ENCODE peak calls at places on chromosomes 11 and 22, in six cellular contexts. L is SJCRH30; X is dorsolateral prefrontal cortex; Y is CD8-positive, alpha-beta memory T cell; F is body of pancreas; M is stomach. W is an unnamed sample.

GRCh38 chr11:46513934-46514342 is 79.9 kb downstream of the AMBRA1 start:
- DNase-seq in L (no peak), X (peak), Y (no peak), F (peak), M (peak), W (no peak)

GRCh38 chr11:59205664-59206063 is 7.1 kb downstream of the MPEG1 start:
- DNase-seq in L (no peak), X (no peak), Y (no peak), F (no peak), M (no peak), W (no peak)

GRCh38 chr11:267491-267994 is 10.7 kb upstream of the NLRP6 start:
- DNase-seq in L (no peak), X (no peak), Y (peak), F (peak), M (peak), W (no peak)

GRCh38 chr11:15291885-15292284 is 177.2 kb downstream of the INSC start:
- DNase-seq in L (no peak), X (no peak), Y (no peak), F (peak), M (no peak), W (no peak)

GRCh38 chr11:19368726-19369364 is 128.1 kb upstream of the E2F8 start:
- DNase-seq in L (no peak), X (no peak), Y (no peak), F (no peak), M (no peak), W (no peak)

GRCh38 chr11:2968501-2968900 is 23.6 kb downstream of the NAP1L4 start:
- DNase-seq in L (no peak), X (no peak), Y (no peak), F (no peak), M (no peak), W (no peak)

GRCh38 chr11:8060801-8061554 is 20.0 kb upstream of the TUB start:
- DNase-seq in L (no peak), X (peak), Y (no peak), F (no peak), M (peak), W (no peak)

GRCh38 chr11:35802221-35802620 is 139.6 kb downstream of the TRIM44 start:
- DNase-seq in L (no peak), X (no peak), Y (no peak), F (no peak), M (no peak), W (no peak)

GRCh38 chr22:36086629-36087254 is 58.1 kb upstream of the RBFOX2 start:
- DNase-seq in L (no peak), X (peak), Y (no peak), F (no peak), M (no peak), W (no peak)

GRCh38 chr11:91837649-91838330 is 386.8 kb upstream of the FAT3 start:
- DNase-seq in L (peak), X (no peak), Y (no peak), F (no peak), M (no peak), W (no peak)

GRCh38 chr22:44211256-44211945 is 30.7 kb downstream of the PARVG start:
- DNase-seq in L (no peak), X (no peak), Y (no peak), F (no peak), M (no peak), W (no peak)

GRCh38 chr22:41557401-41558240 is 3.2 kb upstream of the CSDC2 start:
- DNase-seq in L (peak), X (peak), Y (no peak), F (peak), M (peak), W (peak)

GRCh38 chr22:19533857-19534256 is 9.6 kb upstream of the CLDN5 start:
- DNase-seq in L (no peak), X (no peak), Y (no peak), F (no peak), M (no peak), W (no peak)

GRCh38 chr22:30327864-30328345 is 1.2 kb upstream of the TBC1D10A start:
- DNase-seq in L (no peak), X (no peak), Y (no peak), F (peak), M (no peak), W (no peak)
- H3K27ac ChIP-seq in L (no peak), X (peak), Y (no peak), F (peak), M (peak), W (no peak)

DNA sequence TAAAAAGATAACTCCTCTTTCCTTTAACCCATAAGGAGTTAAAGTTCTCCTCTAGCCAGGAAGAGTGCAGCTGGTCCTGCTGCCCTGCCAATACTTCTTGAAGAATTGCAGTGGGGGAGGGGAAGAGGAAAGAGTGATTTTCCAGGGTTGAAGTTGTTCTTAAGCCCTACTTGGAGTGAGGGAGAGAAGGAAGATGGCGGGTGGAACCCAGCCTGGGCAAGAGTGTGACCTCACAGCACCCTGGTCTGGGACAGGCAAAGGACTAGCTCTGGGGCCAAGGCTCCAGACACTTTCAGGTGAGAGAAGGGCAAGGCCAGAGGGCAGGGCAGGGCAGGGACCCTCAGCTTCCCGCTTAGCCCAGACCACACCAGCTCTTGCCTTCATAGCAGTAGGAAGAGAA is 6.6 kb downstream of the TNKS1BP1 start:
- DNase-seq in L (no peak), X (no peak), Y (no peak), F (peak), M (peak), W (no peak)
- H3K27ac ChIP-seq in L (no peak), X (peak), Y (no peak), F (peak), M (peak), W (peak)

DNA sequence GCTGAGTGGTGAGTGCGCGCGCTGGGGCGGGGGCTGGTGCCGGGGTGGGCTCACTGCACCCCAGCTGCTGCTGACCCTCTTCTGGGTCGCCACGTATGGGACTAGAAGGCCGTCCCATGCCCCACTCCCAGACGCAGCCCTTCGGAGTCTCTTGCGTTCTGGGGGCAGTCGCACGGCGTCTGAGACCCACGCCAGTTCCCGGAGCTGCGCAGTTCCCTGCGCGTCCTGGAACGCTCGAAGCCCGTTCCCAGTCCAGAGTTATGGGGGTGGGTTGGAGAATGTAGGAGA is 345 bp downstream of the LAYN start:
- DNase-seq in L (no peak), X (no peak), Y (no peak), F (no peak), M (no peak), W (no peak)
- H3K27ac ChIP-seq in L (no peak), X (peak), Y (no peak), F (peak), M (peak), W (peak)

GRCh38 chr22:38494939-38495338 is 11.2 kb downstream of the DDX17 start:
- DNase-seq in L (no peak), X (no peak), Y (no peak), F (no peak), M (no peak), W (no peak)
- H3K27ac ChIP-seq in L (no peak), X (no peak), Y (no peak), F (no peak), M (no peak), W (no peak)

DNA sequence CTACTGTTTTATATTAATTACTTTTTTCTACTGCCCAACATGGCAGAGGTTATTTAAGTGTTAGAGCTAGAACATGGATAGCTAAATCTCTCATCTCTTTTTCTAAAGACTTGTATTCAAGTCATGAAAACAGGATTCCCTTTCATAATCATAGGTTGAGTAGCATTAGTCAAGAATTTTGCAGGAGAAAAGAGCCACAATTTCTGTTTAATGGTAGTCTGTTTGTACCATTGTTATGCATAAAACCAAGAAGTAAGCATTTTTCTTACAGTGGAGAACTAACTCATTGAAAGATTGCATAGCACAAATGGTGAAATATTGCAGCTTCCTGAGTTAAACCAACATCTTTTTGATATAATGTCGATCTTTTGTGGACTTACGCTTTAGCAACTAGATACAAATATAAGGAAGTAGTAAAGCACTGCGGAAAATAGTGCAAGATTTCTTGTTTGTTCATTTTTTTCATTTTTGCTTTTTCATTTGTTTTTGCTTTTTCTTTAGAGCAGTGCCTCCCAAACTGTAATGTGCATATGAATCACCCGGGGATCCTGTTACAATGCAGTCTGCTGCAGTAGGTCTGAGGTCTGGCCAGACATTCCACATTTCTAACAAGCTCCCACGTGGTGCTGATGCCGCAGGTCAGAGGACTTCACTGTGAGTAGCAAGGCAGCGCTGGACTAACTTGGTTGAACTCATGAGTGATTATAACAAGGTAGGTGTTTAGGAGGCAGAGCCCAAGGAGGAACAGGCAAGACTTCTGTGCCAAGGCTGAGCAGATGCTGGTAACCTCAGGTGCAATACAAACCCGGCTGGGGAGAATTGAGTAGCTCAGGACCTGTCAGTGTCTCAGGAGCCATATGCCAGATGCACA is 4.6 kb downstream of the ETS1 start:
- DNase-seq in L (peak), X (no peak), Y (no peak), F (no peak), M (no peak), W (no peak)
- H3K27ac ChIP-seq in L (no peak), X (no peak), Y (no peak), F (no peak), M (peak), W (no peak)

GRCh38 chr11:128294001-128294684 is 293.2 kb downstream of the ETS1 start:
- DNase-seq in L (peak), X (no peak), Y (no peak), F (no peak), M (no peak), W (no peak)
- H3K27ac ChIP-seq in L (peak), X (no peak), Y (no peak), F (no peak), M (no peak), W (no peak)

GRCh38 chr11:95850137-95850536 is 59.8 kb downstream of the CEP57 start:
- DNase-seq in L (no peak), X (no peak), Y (no peak), F (no peak), M (no peak), W (no peak)
- H3K27ac ChIP-seq in L (no peak), X (no peak), Y (no peak), F (no peak), M (no peak), W (no peak)

GRCh38 chr11:93905384-93905783 is 55.0 kb upstream of the VSTM5 start:
- DNase-seq in L (no peak), X (no peak), Y (no peak), F (no peak), M (no peak), W (no peak)

GRCh38 chr11:93904711-93905110 is 54.3 kb upstream of the VSTM5 start:
- DNase-seq in L (no peak), X (no peak), Y (no peak), F (no peak), M (no peak), W (no peak)

GRCh38 chr11:93903989-93904388 is 53.6 kb upstream of the VSTM5 start:
- DNase-seq in L (peak), X (no peak), Y (no peak), F (no peak), M (no peak), W (no peak)

GRCh38 chr11:93906486-93906885 is 56.1 kb upstream of the VSTM5 start:
- DNase-seq in L (no peak), X (no peak), Y (no peak), F (no peak), M (no peak), W (no peak)

GRCh38 chr11:93908689-93909088 is 58.3 kb upstream of the VSTM5 start:
- DNase-seq in L (peak), X (no peak), Y (no peak), F (no peak), M (no peak), W (no peak)
- H3K27ac ChIP-seq in L (no peak), X (no peak), Y (no peak), F (no peak), M (no peak), W (no peak)

DNA sequence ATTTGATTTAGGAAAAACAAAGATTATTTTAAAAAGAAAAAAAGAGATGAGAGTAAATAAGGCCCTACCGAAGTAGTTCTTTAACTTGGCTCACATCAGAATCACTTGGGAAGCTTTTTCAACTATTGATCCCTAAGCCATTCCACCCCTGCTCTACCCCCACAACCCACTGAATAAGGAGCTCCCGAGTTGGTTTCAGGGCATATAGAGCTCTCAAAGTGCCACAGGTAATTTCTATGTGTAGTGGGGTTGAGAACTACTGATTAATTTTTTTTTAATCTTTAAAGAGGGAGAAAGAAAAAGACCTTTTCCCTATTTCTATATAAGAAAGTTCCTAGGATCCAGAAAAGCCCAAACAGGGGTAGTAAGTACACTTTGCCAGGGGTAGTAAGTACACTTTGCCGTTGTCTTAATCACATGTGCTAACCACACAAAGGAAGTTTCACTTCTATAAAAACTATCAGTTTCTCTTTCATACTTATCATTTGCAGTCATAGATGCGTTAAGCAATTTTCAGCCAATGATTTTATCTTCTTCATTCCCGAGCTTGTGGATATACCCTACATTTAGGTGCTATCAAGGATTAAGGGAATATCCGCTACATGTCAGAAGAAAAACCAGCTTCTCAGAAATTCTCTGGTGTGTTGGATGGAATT is 108.4 kb upstream of the ZC3H12C start:
- DNase-seq in L (no peak), X (no peak), Y (no peak), F (no peak), M (no peak), W (no peak)
- H3K27ac ChIP-seq in L (no peak), X (no peak), Y (no peak), F (no peak), M (no peak), W (no peak)

GRCh38 chr11:62399868-62400245 is 19.0 kb upstream of the SCGB1A1 start:
- DNase-seq in L (no peak), X (no peak), Y (no peak), F (no peak), M (no peak), W (no peak)

GRCh38 chr11:62401356-62401755 is 17.5 kb upstream of the SCGB1A1 start:
- DNase-seq in L (no peak), X (no peak), Y (no peak), F (no peak), M (no peak), W (no peak)

GRCh38 chr11:62400281-62400680 is 18.6 kb upstream of the SCGB1A1 start:
- DNase-seq in L (no peak), X (no peak), Y (no peak), F (no peak), M (no peak), W (no peak)

GRCh38 chr11:62401781-62402180 is 17.1 kb upstream of the SCGB1A1 start:
- DNase-seq in L (no peak), X (no peak), Y (no peak), F (no peak), M (no peak), W (no peak)

GRCh38 chr11:62400760-62401159 is 18.1 kb upstream of the SCGB1A1 start:
- DNase-seq in L (peak), X (peak), Y (no peak), F (peak), M (peak), W (peak)
- H3K27ac ChIP-seq in L (no peak), X (peak), Y (no peak), F (no peak), M (peak), W (peak)